ENCODE peak calls at places on chromosomes 4 and X, in four cellular contexts. G is MM.1S; L is ovary; X is CD8-positive, alpha-beta T cell. U is an unnamed sample.

GRCh38 chr4:177771645-177772044 is 329.4 kb upstream of the AGA start:
- DNase-seq in G (no peak), L (no peak), X (no peak), U (no peak)

GRCh38 chr4:153152453-153153338 is 51.5 kb upstream of the TRIM2 start:
- DNase-seq in G (peak), L (peak), X (peak), U (peak)

GRCh38 chr4:122747883-122748282 is 15.4 kb downstream of the BBS12 start:
- DNase-seq in G (no peak), L (no peak), X (no peak), U (no peak)

GRCh38 chrX:102720237-102721168 is at the start of gene GPRASP3:
- DNase-seq in G (peak), L (peak), X (peak), U (peak)

GRCh38 chr4:117900832-117901231 is 133.5 kb upstream of the NDST3 start:
- DNase-seq in G (no peak), L (no peak), X (no peak), U (no peak)

GRCh38 chr4:21476753-21477152 is 471.8 kb downstream of the KCNIP4 start:
- DNase-seq in G (no peak), L (no peak), X (no peak), U (no peak)

GRCh38 chr4:5797866-5798265 is 86.9 kb downstream of the EVC start:
- DNase-seq in G (no peak), L (no peak), X (no peak), U (no peak)

GRCh38 chrX:2960861-2961515 is 31.8 kb upstream of the ARSD start:
- DNase-seq in G (no peak), L (no peak), X (no peak), U (no peak)

GRCh38 chr4:8050555-8051206 is 107.9 kb downstream of the ABLIM2 start:
- DNase-seq in G (no peak), L (peak), X (no peak), U (no peak)

GRCh38 chr4:137063961-137064360 is 468.3 kb downstream of the PCDH18 start:
- DNase-seq in G (no peak), L (no peak), X (no peak), U (no peak)

GRCh38 chr4:8082517-8083055 is 76.0 kb downstream of the ABLIM2 start:
- DNase-seq in G (no peak), L (no peak), X (no peak), U (no peak)

GRCh38 chr4:48801016-48801715 is 21.1 kb upstream of the FRYL start:
- DNase-seq in G (no peak), L (no peak), X (no peak), U (no peak)

GRCh38 chr4:123819362-123820035 is 422.9 kb downstream of the SPRY1 start:
- DNase-seq in G (no peak), L (no peak), X (no peak), U (no peak)

GRCh38 chrX:10108288-10108687 is 48.5 kb upstream of the CLCN4 start:
- DNase-seq in G (no peak), L (no peak), X (no peak), U (no peak)

DNA sequence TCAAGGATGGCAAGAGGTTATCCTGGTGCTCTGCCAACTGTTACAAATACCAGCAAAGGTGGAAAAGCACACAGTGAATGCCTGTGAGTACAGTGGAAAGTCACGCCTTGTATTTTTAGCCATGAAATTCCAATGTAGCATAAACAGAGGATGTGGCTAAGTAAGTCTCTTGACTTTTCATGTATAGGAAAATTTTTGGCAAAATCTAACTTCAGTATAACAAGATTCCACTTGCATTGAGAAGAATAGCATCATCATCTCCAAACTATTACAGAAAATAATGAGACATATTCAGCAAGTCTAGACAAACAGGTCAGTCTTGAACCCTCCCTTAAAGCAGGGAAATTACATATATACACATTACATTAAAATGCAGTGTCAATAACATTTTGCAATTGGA is 7.9 kb downstream of the SLC10A6 start:
- DNase-seq in G (no peak), L (no peak), X (no peak), U (no peak)
- TF ChIP-seq CTCF in G (no peak), L (no peak), X (no peak), U (no peak)

GRCh38 chrX:47936940-47937317 is 66.9 kb downstream of the ZNF182 start:
- DNase-seq in G (peak), L (no peak), X (no peak), U (no peak)

GRCh38 chrX:47940448-47940847 is 63.3 kb downstream of the ZNF182 start:
- DNase-seq in G (no peak), L (no peak), X (no peak), U (no peak)

GRCh38 chrX:47941423-47941822 is 62.4 kb downstream of the ZNF182 start:
- DNase-seq in G (peak), L (no peak), X (no peak), U (peak)

DNA sequence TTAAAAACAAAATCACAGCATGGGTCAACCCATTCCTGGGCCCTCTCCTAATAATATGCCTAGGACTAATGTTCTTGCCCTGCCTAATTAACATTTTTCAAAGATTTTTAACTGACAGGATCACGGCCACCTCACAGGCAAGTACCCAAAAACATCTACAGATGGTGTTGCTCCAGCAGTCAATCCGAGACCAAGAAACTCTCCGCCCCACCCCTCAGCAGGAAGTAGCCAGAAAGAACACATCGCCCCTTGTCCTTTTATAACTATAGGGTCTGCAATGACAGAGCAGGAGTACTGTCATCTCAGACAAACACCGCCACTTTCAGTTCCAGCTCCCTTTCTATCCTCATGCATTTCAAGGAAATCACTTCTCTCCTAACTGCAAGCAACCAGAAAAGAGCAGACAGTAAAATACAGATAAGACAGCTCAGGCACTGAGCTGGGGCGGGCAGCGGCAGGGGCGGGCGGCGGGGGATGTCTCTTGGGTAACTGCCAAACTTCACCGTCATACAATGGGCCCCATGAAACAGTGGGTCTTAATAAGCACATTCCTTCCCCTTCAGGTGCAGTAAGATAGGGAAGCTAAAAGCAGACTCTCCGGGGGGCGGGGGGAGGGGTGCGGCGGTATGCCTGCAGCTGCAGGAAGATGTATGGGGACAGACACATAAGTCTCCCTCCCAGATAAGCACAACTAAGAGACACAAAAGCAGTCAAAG is 67.4 kb downstream of the ZNF182 start:
- DNase-seq in G (peak), L (no peak), X (no peak), U (peak)
- H3K4me3 ChIP-seq in G (peak), L (no peak), X (peak), U (peak)

GRCh38 chr4:37130465-37130864 is 114.1 kb upstream of the NWD2 start:
- DNase-seq in G (no peak), L (no peak), X (no peak), U (no peak)
- TF ChIP-seq CTCF in G (no peak), L (no peak), X (no peak), U (no peak)

GRCh38 chrX:74195120-74195519 is 108.9 kb upstream of the ZCCHC13 start:
- DNase-seq in G (no peak), L (no peak), X (no peak), U (no peak)
- H3K4me3 ChIP-seq in G (no peak), L (no peak), X (no peak), U (no peak)

DNA sequence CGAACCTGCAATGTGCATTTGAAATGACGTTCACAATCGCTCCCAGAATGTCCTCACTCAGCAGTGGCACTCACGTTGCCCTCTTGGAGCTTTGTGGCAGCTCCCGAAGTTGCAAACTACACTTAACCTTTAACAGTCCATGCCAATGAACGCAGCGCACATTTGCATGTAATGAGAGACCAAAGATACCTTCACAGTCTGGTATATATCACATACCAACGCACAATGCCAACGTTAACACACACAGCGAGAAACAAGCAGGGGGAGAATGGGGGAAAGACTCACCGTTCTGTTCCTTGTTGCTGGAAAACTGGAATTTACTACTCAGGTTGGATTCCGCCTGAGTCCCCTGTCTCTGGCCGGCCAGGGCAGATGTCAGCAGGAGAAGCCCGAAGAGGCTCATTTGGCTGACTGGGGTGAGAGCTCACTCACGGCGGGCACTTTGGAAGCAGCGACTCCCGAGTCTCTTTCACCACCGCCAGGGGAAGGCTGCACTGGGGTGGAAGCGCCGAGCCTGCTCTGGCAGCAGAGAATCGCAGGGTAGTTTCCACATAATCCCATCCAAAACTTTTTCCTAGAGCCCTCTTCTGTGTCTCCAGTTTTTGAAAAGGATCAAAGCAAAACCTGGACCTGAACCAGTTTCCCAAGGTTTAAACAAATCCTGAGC is 965 bp downstream of the PDGFC start:
- DNase-seq in G (peak), L (peak), X (no peak), U (no peak)
- TF ChIP-seq CTCF in G (peak), L (peak), X (no peak), U (no peak)

DNA sequence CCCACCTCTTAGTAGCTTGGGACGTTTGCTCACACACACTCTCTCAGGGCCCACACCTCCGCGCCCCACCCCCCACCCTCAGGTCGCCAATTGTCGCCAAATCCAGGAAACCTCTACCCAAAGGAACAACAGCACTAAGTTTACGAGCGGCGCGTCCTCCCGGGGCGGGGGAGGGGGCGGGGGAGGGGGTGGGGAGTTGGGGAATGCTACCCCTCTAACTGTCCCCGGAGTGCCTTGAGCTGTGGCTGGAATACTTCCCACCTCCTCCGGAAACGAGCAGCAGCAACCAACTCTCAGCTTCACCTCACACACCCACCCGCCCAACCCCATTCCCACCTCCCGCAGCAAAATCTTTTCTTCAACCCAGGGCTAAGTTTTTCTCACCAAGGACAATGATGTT is 135.6 kb upstream of the ZIC3 start:
- DNase-seq in G (no peak), L (no peak), X (no peak), U (no peak)
- H3K4me3 ChIP-seq in G (no peak), L (no peak), X (no peak), U (no peak)

GRCh38 chr4:121696140-121696640 is 590 bp downstream of the ANXA5 start:
- DNase-seq in G (peak), L (peak), X (peak), U (peak)
- TF ChIP-seq CTCF in G (peak), L (no peak), X (no peak), U (peak)

GRCh38 chr4:161496-162284 is 37.4 kb downstream of the ZNF718 start:
- DNase-seq in G (no peak), L (no peak), X (no peak), U (peak)
- H3K4me3 ChIP-seq in G (no peak), L (no peak), X (peak), U (no peak)